ENCODE peak calls at places on chromosomes 16 and 17, in four cellular contexts. Z, T, Q and K are unnamed samples.

GRCh38 chr17:50523208-50523607 is 9.3 kb upstream of the EPN3 start:
- DNase-seq in Z (no peak), T (no peak), Q (peak; percentile 55), K (no peak)

GRCh38 chr17:78163881-78164747 is 4.3 kb upstream of the SYNGR2 start:
- DNase-seq in Q (no peak), T (no peak), Z (no peak), K (no peak)

GRCh38 chr17:77957215-77957868 is 1.2 kb upstream of the TNRC6C start:
- DNase-seq in Q (no peak), Z (no peak), T (peak; percentile 12), K (no peak)

GRCh38 chr17:29616300-29617048 is 6.2 kb downstream of the CORO6 start:
- DNase-seq in Z (no peak), T (no peak), Q (no peak), K (no peak)

GRCh38 chr16:57612494-57612893 is 15.9 kb upstream of the ADGRG1 start:
- DNase-seq in Z (peak; percentile 22), Q (no peak), T (no peak), K (no peak)

GRCh38 chr16:28297308-28297707 is 5.0 kb downstream of the SBK1 start:
- DNase-seq in T (no peak), Q (no peak), Z (no peak), K (no peak)

GRCh38 chr17:50613007-50613406 is 21.7 kb upstream of the ABCC3 start:
- DNase-seq in T (no peak), Q (no peak), Z (no peak), K (no peak)

GRCh38 chr17:30808785-30809286 is 15.7 kb downstream of the CRLF3 start:
- DNase-seq in Q (no peak), T (peak; percentile 91), Z (no peak), K (no peak)

GRCh38 chr16:17467923-17468540 is 2.7 kb downstream of the XYLT1 start:
- DNase-seq in Q (peak; percentile 33), Z (peak; percentile 72), T (no peak), K (no peak)

GRCh38 chr17:17443173-17443572 is 33.6 kb upstream of the MED9 start:
- DNase-seq in T (no peak), Q (peak; percentile 68), Z (no peak), K (no peak)

GRCh38 chr17:27747462-27748359 is 52.6 kb downstream of the NOS2 start:
- DNase-seq in Q (no peak), Z (peak; percentile 81), T (no peak), K (peak; percentile 57)

GRCh38 chr16:14458576-14458975 is 171.5 kb downstream of the PARN start:
- DNase-seq in T (no peak), Q (no peak), Z (peak; percentile 66), K (no peak)

GRCh38 chr17:40765657-40766056 is 6.3 kb downstream of the KRT26 start:
- DNase-seq in Q (no peak), Z (no peak), T (no peak), K (no peak)

GRCh38 chr17:15361151-15361550 is 19.8 kb upstream of the TEKT3 start:
- DNase-seq in T (no peak), Z (no peak), Q (no peak), K (no peak)

GRCh38 chr17:79942591-79943353 is 92.9 kb downstream of the TBC1D16 start:
- DNase-seq in Q (no peak), Z (no peak), T (no peak), K (no peak)

GRCh38 chr17:81569986-81570514 is 17.9 kb upstream of the FAAP100 start:
- DNase-seq in Q (no peak), T (no peak), Z (no peak), K (no peak)

GRCh38 chr17:71080937-71081336 is 911.6 kb downstream of the KCNJ2 start:
- DNase-seq in Z (no peak), Q (no peak), T (no peak), K (no peak)

GRCh38 chr17:71081666-71082065 is 912.3 kb downstream of the KCNJ2 start:
- DNase-seq in Z (no peak), T (no peak), Q (no peak), K (no peak)

GRCh38 chr17:71084838-71085237 is 915.5 kb downstream of the KCNJ2 start:
- DNase-seq in Z (no peak), T (no peak), Q (no peak), K (no peak)

GRCh38 chr17:71084219-71084618 is 914.9 kb downstream of the KCNJ2 start:
- DNase-seq in T (no peak), Z (peak; percentile 73), Q (peak; percentile 26), K (peak; percentile 5)

GRCh38 chr17:71085238-71086033 is 916.1 kb downstream of the KCNJ2 start:
- DNase-seq in Z (peak; percentile 69), T (no peak), Q (peak; percentile 48), K (no peak)
- TF ChIP-seq RFX5 in Z (no peak), T (no peak), Q (no peak), K (no peak)

GRCh38 chr17:44314524-44314868 is 6.1 kb downstream of the RUNDC3A start:
- DNase-seq in Z (no peak), Q (no peak), T (no peak), K (no peak)
- TF ChIP-seq SRF in Z (no peak), Q (no peak), T (no peak), K (no peak)

DNA sequence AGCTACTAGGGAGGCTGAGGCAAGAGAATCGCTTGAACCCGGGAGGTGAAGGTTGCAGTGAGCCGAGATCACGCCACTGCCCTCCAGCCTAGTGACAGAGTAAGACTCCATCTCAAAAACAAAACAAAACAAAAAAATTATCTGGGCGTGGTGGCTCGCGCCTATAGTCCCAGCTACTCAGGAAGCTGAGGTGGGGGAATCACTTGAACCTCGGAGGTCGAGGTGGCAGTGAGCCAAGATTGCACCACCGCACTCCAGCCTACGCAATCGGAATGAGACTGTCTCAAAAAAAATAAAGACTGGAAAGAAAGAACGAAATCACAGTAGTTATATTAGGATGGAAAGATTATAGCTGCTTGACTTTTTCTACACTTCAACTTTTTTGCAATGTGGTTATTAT is 18.9 kb downstream of the COG1 start:
- DNase-seq in Q (no peak), Z (no peak), T (no peak), K (no peak)
- TF ChIP-seq CBX5 in Q (no peak), Z (no peak), T (no peak), K (no peak)

DNA sequence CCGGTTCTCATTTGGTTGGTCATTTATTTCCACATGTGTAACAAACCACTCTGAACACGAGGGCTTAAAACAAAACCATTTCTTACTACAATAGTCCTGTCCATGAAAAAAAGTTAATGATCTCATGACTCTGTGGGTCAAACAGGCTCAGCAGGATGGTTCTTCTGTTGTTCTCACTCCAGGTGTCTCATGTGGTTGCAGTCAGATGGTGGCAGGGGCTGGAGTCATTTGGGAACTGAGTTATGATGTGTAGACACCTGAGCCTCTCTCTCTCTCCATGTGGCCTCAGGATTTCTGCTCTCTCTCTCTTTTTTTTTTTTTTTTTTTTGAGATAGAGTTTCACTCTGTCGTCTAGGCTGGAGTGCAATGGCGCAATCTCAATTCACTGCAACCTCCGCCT is 55.4 kb downstream of the RTN4RL1 start:
- DNase-seq in T (no peak), Q (no peak), Z (no peak), K (no peak)
- TF ChIP-seq RFX5 in T (no peak), Q (no peak), Z (no peak), K (no peak)

GRCh38 chr16:68229431-68230175 is 6.3 kb downstream of the ESRP2 start:
- DNase-seq in Z (peak; percentile 77), T (no peak), Q (peak; percentile 64), K (peak; percentile 59)

GRCh38 chr16:68227850-68228553 is 7.9 kb downstream of the ESRP2 start:
- DNase-seq in T (no peak), Z (no peak), Q (no peak), K (no peak)

GRCh38 chr16:68230176-68230571 is 5.8 kb downstream of the ESRP2 start:
- DNase-seq in Q (no peak), T (no peak), Z (no peak), K (no peak)

GRCh38 chr16:68228652-68229051 is 7.3 kb downstream of the ESRP2 start:
- DNase-seq in Q (no peak), Z (no peak), T (no peak), K (no peak)

GRCh38 chr16:68227183-68227793 is 8.6 kb downstream of the ESRP2 start:
- DNase-seq in Q (no peak), Z (no peak), T (peak; percentile 25), K (peak; percentile 9)
- TF ChIP-seq SRF in Q (no peak), Z (no peak), T (no peak), K (no peak)